ENCODE peak calls at places on chromosomes 3 and 15, in seven cellular contexts. Q is mammary epithelial cell, P is PC-9, R is ovary, M is GM23338, Y is astrocyte of the spinal cord, V is HepG2. B is an unnamed sample.

GRCh38 chr3:182909318-182910040 is 70.9 kb downstream of the DCUN1D1 start:
- DNase-seq in R (no peak), M (peak), Q (peak), P (no peak), V (no peak), Y (peak), B (peak)

GRCh38 chr3:36648241-36649034 is 115.9 kb downstream of the DCLK3 start:
- DNase-seq in Y (peak), R (no peak), M (no peak), Q (peak), P (peak), V (no peak), B (peak)

GRCh38 chr3:44861412-44862220 is at the start of gene TMEM42:
- DNase-seq in P (peak), V (peak), Q (peak), M (peak), Y (peak), R (peak), B (peak)

GRCh38 chr3:58161435-58162398 is 49.1 kb downstream of the DNASE1L3 start:
- DNase-seq in Y (peak), V (no peak), R (peak), Q (peak), P (peak), M (no peak), B (peak)

GRCh38 chr3:78153973-78154372 is 1114.1 kb downstream of the ROBO2 start:
- DNase-seq in M (no peak), Q (no peak), Y (no peak), P (no peak), V (no peak), R (no peak), B (no peak)

GRCh38 chr3:196868297-196868661 is 559 bp downstream of the SENP5 start:
- DNase-seq in Q (no peak), V (peak), P (no peak), R (no peak), M (peak), Y (no peak), B (no peak)

GRCh38 chr3:113575191-113575590 is 42.8 kb downstream of the SIDT1 start:
- DNase-seq in P (no peak), R (no peak), Y (no peak), M (peak), V (no peak), Q (no peak), B (no peak)

GRCh38 chr3:141913150-141913811 is 36.8 kb downstream of the ATP1B3 start:
- DNase-seq in M (peak), P (peak), Y (peak), Q (peak), R (no peak), V (peak), B (peak)

GRCh38 chr15:91909574-91909973 is 56.1 kb downstream of the SLCO3A1 start:
- DNase-seq in M (peak), P (no peak), V (no peak), Y (no peak), Q (no peak), R (no peak), B (no peak)

GRCh38 chr3:144843099-144843498 is 871.5 kb downstream of the DIPK2A start:
- DNase-seq in V (peak), M (peak), Y (peak), Q (no peak), R (no peak), P (no peak), B (no peak)

GRCh38 chr15:78130466-78131294 is 565 bp downstream of the CIB2 start:
- DNase-seq in M (peak), Y (no peak), Q (no peak), P (no peak), R (no peak), V (no peak), B (no peak)

GRCh38 chr15:89400121-89400996 is 65.7 kb upstream of the POLG start:
- DNase-seq in Q (no peak), Y (no peak), R (no peak), M (peak), P (no peak), V (no peak), B (no peak)

GRCh38 chr15:42203891-42204290 is 4.2 kb downstream of the VPS39 start:
- DNase-seq in P (no peak), Q (no peak), R (no peak), V (no peak), M (no peak), Y (peak), B (no peak)

GRCh38 chr15:93180656-93181055 is 91.6 kb upstream of the RGMA start:
- DNase-seq in M (peak), Q (no peak), P (no peak), V (no peak), R (no peak), Y (no peak), B (no peak)

GRCh38 chr15:83926116-83926515 is 272.2 kb downstream of the ADAMTSL3 start:
- DNase-seq in R (no peak), Q (peak), Y (no peak), V (no peak), P (no peak), M (no peak), B (no peak)

GRCh38 chr15:65056868-65057548 is 10.8 kb downstream of the RASL12 start:
- DNase-seq in M (no peak), P (peak), Q (peak), R (no peak), V (peak), Y (no peak), B (no peak)

GRCh38 chr15:101578443-101578894 is 73.7 kb downstream of the TM2D3 start:
- DNase-seq in P (no peak), R (no peak), M (peak), Q (peak), Y (no peak), V (peak), B (no peak)

GRCh38 chr15:74415966-74416916 is 17.5 kb downstream of the SEMA7A start:
- DNase-seq in R (no peak), M (no peak), V (no peak), P (no peak), Q (no peak), Y (no peak), B (no peak)

GRCh38 chr15:48389701-48390143 is 58.5 kb downstream of the DUT start:
- DNase-seq in Y (peak), R (no peak), P (no peak), Q (no peak), M (no peak), V (no peak), B (no peak)

GRCh38 chr15:73571346-73571745 is 61.8 kb downstream of the NPTN start:
- DNase-seq in Y (peak), V (peak), R (no peak), M (no peak), P (no peak), Q (no peak), B (no peak)

GRCh38 chr15:73686781-73687256 is 2.6 kb downstream of the CD276 start:
- DNase-seq in P (no peak), R (no peak), V (no peak), Y (peak), Q (peak), M (no peak), B (peak)

GRCh38 chr15:91965501-91966180 is 112.1 kb downstream of the SLCO3A1 start:
- DNase-seq in P (peak), Y (peak), V (no peak), Q (peak), R (no peak), M (no peak), B (peak)

GRCh38 chr3:194278186-194278845 is 72.8 kb downstream of the CPN2 start:
- DNase-seq in R (no peak), Y (no peak), Q (no peak), P (no peak), V (no peak), M (no peak), B (no peak)

GRCh38 chr3:9859530-9860025 is 15.8 kb upstream of the RPUSD3 start:
- DNase-seq in Y (no peak), M (no peak), R (no peak), V (no peak), P (no peak), Q (no peak), B (no peak)

GRCh38 chr3:9861201-9861600 is 17.4 kb upstream of the RPUSD3 start:
- DNase-seq in Y (no peak), V (no peak), Q (no peak), P (no peak), M (peak), R (no peak), B (no peak)

GRCh38 chr3:9866639-9867038 is 13.4 kb downstream of the CIDEC start:
- DNase-seq in R (peak), V (no peak), Y (no peak), P (no peak), M (no peak), Q (no peak), B (no peak)

GRCh38 chr3:9861626-9862130 is 17.9 kb upstream of the RPUSD3 start:
- DNase-seq in R (no peak), M (no peak), V (no peak), Q (no peak), Y (no peak), P (no peak), B (no peak)

GRCh38 chr3:9862391-9863235 is 17.4 kb downstream of the CIDEC start:
- DNase-seq in P (no peak), R (peak), V (peak), Y (peak), Q (no peak), M (peak), B (no peak)
- H3K4me3 ChIP-seq in P (no peak), R (peak), V (peak), Y (no peak), Q (no peak), M (peak), B (no peak)

GRCh38 chr3:159825216-159825854 is 163.3 kb upstream of the IL12A start:
- DNase-seq in V (no peak), P (no peak), Y (no peak), Q (peak), M (no peak), R (no peak), B (no peak)
- TF ChIP-seq CTCF in V (no peak), P (no peak), Y (no peak), Q (peak), M (peak), R (no peak), B (no peak)

GRCh38 chr15:63052128-63052826 is 9.7 kb downstream of the TPM1 start:
- DNase-seq in M (no peak), Q (no peak), R (no peak), Y (peak), V (no peak), P (no peak), B (no peak)
- H3K4me3 ChIP-seq in M (no peak), Q (no peak), R (no peak), Y (no peak), V (no peak), P (no peak), B (no peak)

DNA sequence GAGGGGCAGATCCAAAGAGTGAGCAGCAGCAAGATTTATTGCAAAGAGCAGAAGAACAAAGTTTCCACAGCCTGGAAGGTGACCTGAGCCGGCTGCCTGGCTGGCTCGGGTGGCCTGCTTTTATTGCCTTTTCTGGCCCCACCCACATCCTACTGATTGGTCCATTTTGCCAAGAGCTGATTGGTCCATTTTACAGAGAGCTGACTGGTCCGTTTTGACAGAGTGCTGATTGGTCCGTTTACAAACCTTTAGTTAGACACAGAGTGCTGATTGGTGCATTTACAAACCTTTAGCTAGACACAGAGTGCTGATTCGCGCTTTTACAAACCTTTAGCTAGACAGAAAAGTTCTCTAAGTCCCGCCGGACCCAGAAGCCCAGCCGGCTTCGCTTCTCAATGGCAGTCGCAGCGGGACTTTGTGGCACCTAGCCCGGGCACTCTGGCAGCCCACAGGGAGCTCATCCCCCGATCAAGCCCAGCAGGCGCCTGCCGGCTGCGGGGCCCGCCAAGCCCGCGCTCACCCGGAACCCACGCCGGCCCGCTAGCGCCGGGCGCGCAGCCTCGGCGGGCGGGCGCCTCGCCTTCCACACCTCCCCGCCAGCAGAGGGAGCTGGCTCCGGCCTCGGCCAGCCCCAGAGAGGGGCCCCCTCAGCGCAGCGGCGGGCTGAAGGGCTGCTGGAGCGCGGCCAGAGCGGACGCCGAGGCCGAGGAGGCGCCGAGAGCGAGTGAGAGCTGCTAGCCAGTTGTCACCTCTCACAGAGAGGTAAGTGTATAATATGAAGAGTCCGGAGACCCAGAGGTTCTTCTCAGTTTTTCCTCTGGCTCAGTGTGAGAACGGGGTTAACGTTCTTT is 339.2 kb downstream of the CHL1 start:
- DNase-seq in Y (peak), V (no peak), R (peak), M (peak), Q (peak), P (no peak), B (no peak)
- TF ChIP-seq CTCF in Y (peak), V (no peak), R (no peak), M (peak), Q (peak), P (no peak), B (peak)

GRCh38 chr15:53869806-53870073 is 108.5 kb upstream of the UNC13C start:
- DNase-seq in V (peak), Y (no peak), P (no peak), Q (no peak), R (no peak), M (no peak), B (no peak)
- H3K4me3 ChIP-seq in V (no peak), Y (no peak), P (no peak), Q (no peak), R (no peak), M (no peak), B (no peak)

DNA sequence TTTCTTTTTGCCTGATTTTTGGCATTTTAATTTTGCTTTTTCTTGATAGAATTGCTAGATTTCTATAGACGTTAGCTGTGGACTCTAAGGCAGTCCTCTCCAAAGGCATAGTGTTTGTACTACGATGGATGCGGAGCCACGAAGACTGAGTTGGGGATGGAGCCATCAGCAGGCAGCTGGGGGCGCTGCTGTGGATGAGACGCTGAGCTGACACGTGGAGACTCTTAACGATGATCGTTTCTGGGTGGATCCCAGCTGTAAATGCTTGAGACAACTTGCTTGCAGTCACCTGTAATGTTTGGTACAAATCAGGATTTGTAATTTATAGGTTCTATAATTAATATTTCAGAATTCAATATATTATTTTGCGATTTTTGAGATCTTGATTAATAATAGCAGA is 13.3 kb upstream of the PPP1R2 start:
- DNase-seq in V (no peak), P (no peak), Y (no peak), Q (no peak), M (peak), R (no peak), B (no peak)
- TF ChIP-seq CTCF in V (peak), P (no peak), Y (peak), Q (no peak), M (peak), R (no peak), B (peak)

GRCh38 chr15:79846539-79846938 is 50.3 kb downstream of the MTHFS start:
- DNase-seq in P (no peak), V (peak), Y (no peak), M (no peak), Q (no peak), R (no peak), B (no peak)
- H3K4me3 ChIP-seq in P (no peak), V (no peak), Y (no peak), M (no peak), Q (no peak), R (no peak), B (no peak)

GRCh38 chr3:111895079-111895478 is 36.0 kb downstream of the PHLDB2 start:
- DNase-seq in M (peak), Y (peak), R (no peak), Q (no peak), V (peak), P (peak), B (peak)
- TF ChIP-seq CTCF in M (peak), Y (peak), R (no peak), Q (peak), V (peak), P (peak), B (peak)

GRCh38 chr3:30617653-30618052 is 11.3 kb downstream of the TGFBR2 start:
- DNase-seq in V (no peak), Q (no peak), P (no peak), R (no peak), Y (no peak), M (no peak), B (no peak)
- H3K4me3 ChIP-seq in V (no peak), Q (no peak), P (no peak), R (no peak), Y (no peak), M (no peak), B (no peak)

GRCh38 chr3:115438799-115439198 is 184.5 kb upstream of the GAP43 start:
- DNase-seq in Y (no peak), R (no peak), V (no peak), Q (no peak), P (no peak), M (no peak), B (no peak)

GRCh38 chr3:115436767-115437301 is 186.5 kb upstream of the GAP43 start:
- DNase-seq in P (peak), M (peak), Q (peak), R (no peak), Y (peak), V (peak), B (peak)
- TF ChIP-seq CTCF in P (peak), M (peak), Q (peak), R (no peak), Y (peak), V (no peak), B (peak)

B was measured in astrocyte of the cerebellum.